ENCODE peak calls at places on chromosomes 16 and 17, in ten cellular contexts. One of them, this sample, is unnamed.

GRCh38 chr17:45948498-45948880 is 50.6 kb upstream of the STH start:
- DNase-seq in CD8-positive, alpha-beta T cell: no peak
- DNase-seq in thoracic aorta: no peak
- DNase-seq in K562: no peak
- DNase-seq in neural progenitor cell: no peak
- DNase-seq in B cell: no peak
- DNase-seq in GM13976: no peak
- DNase-seq in RWPE1: no peak
- DNase-seq in H9: no peak
- DNase-seq in AG04450: no peak
- DNase-seq in this sample: no peak

GRCh38 chr16:4053663-4054479 is 62.4 kb downstream of the ADCY9 start:
- DNase-seq in neural progenitor cell: no peak
- DNase-seq in B cell: no peak
- DNase-seq in H9: no peak
- DNase-seq in thoracic aorta: peak; percentile 33
- DNase-seq in AG04450: peak; percentile 87
- DNase-seq in GM13976: no peak
- DNase-seq in CD8-positive, alpha-beta T cell: no peak
- DNase-seq in K562: no peak
- DNase-seq in RWPE1: peak; percentile 74
- DNase-seq in this sample: no peak

GRCh38 chr17:70144260-70144846 is 25.0 kb upstream of the KCNJ2 start:
- DNase-seq in AG04450: no peak
- DNase-seq in GM13976: no peak
- DNase-seq in neural progenitor cell: peak; percentile 24
- DNase-seq in RWPE1: peak; percentile 14
- DNase-seq in thoracic aorta: no peak
- DNase-seq in B cell: no peak
- DNase-seq in K562: no peak
- DNase-seq in CD8-positive, alpha-beta T cell: no peak
- DNase-seq in H9: no peak
- DNase-seq in this sample: no peak

GRCh38 chr16:70608516-70608915 is 37.8 kb upstream of the IL34 start:
- DNase-seq in H9: peak; percentile 57
- DNase-seq in neural progenitor cell: no peak
- DNase-seq in K562: peak; percentile 13
- DNase-seq in CD8-positive, alpha-beta T cell: no peak
- DNase-seq in B cell: no peak
- DNase-seq in thoracic aorta: no peak
- DNase-seq in AG04450: no peak
- DNase-seq in GM13976: no peak
- DNase-seq in RWPE1: peak; percentile 60
- DNase-seq in this sample: no peak

GRCh38 chr16:72108353-72109102 is 14.9 kb downstream of the DHX38 start:
- DNase-seq in GM13976: no peak
- DNase-seq in RWPE1: no peak
- DNase-seq in thoracic aorta: no peak
- DNase-seq in CD8-positive, alpha-beta T cell: no peak
- DNase-seq in B cell: no peak
- DNase-seq in K562: no peak
- DNase-seq in AG04450: no peak
- DNase-seq in neural progenitor cell: no peak
- DNase-seq in H9: no peak
- DNase-seq in this sample: no peak

GRCh38 chr16:30922960-30923535 is 324 bp upstream of the FBXL19 start:
- DNase-seq in K562: peak; percentile 89
- DNase-seq in AG04450: peak; percentile 99
- DNase-seq in H9: peak; percentile 100
- DNase-seq in RWPE1: peak; percentile 97
- DNase-seq in GM13976: peak; percentile 96
- DNase-seq in B cell: peak; percentile 98
- DNase-seq in CD8-positive, alpha-beta T cell: peak; percentile 97
- DNase-seq in neural progenitor cell: peak; percentile 100
- DNase-seq in thoracic aorta: peak; percentile 100
- DNase-seq in this sample: peak; percentile 96

GRCh38 chr16:3739636-3740035 is 22.3 kb upstream of the TRAP1 start:
- DNase-seq in CD8-positive, alpha-beta T cell: no peak
- DNase-seq in B cell: no peak
- DNase-seq in RWPE1: no peak
- DNase-seq in thoracic aorta: no peak
- DNase-seq in AG04450: no peak
- DNase-seq in neural progenitor cell: no peak
- DNase-seq in GM13976: no peak
- DNase-seq in K562: no peak
- DNase-seq in H9: no peak
- DNase-seq in this sample: no peak

GRCh38 chr16:11245222-11245737 is 10.7 kb downstream of the SOCS1 start:
- DNase-seq in CD8-positive, alpha-beta T cell: no peak
- DNase-seq in thoracic aorta: no peak
- DNase-seq in AG04450: no peak
- DNase-seq in H9: no peak
- DNase-seq in neural progenitor cell: no peak
- DNase-seq in GM13976: no peak
- DNase-seq in RWPE1: no peak
- DNase-seq in K562: no peak
- DNase-seq in B cell: no peak
- DNase-seq in this sample: no peak

GRCh38 chr17:82668024-82668630 is 19.9 kb upstream of the WDR45B start:
- DNase-seq in H9: no peak
- DNase-seq in K562: no peak
- DNase-seq in neural progenitor cell: no peak
- DNase-seq in RWPE1: no peak
- DNase-seq in thoracic aorta: no peak
- DNase-seq in B cell: peak; percentile 15
- DNase-seq in CD8-positive, alpha-beta T cell: no peak
- DNase-seq in AG04450: no peak
- DNase-seq in GM13976: no peak
- DNase-seq in this sample: no peak

GRCh38 chr17:82666931-82667667 is 18.9 kb upstream of the WDR45B start:
- DNase-seq in neural progenitor cell: no peak
- DNase-seq in CD8-positive, alpha-beta T cell: no peak
- DNase-seq in H9: no peak
- DNase-seq in AG04450: no peak
- DNase-seq in thoracic aorta: no peak
- DNase-seq in B cell: no peak
- DNase-seq in K562: no peak
- DNase-seq in GM13976: no peak
- DNase-seq in RWPE1: no peak
- DNase-seq in this sample: no peak

GRCh38 chr17:82667668-82668000 is 19.4 kb upstream of the WDR45B start:
- DNase-seq in neural progenitor cell: no peak
- DNase-seq in H9: no peak
- DNase-seq in K562: no peak
- DNase-seq in RWPE1: no peak
- DNase-seq in thoracic aorta: no peak
- DNase-seq in CD8-positive, alpha-beta T cell: no peak
- DNase-seq in GM13976: no peak
- DNase-seq in AG04450: no peak
- DNase-seq in B cell: no peak
- DNase-seq in this sample: no peak

GRCh38 chr17:82670661-82671060 is 22.4 kb upstream of the WDR45B start:
- DNase-seq in H9: no peak
- DNase-seq in B cell: peak; percentile 17
- DNase-seq in K562: no peak
- DNase-seq in neural progenitor cell: no peak
- DNase-seq in AG04450: no peak
- DNase-seq in GM13976: no peak
- DNase-seq in CD8-positive, alpha-beta T cell: no peak
- DNase-seq in RWPE1: no peak
- DNase-seq in thoracic aorta: no peak
- DNase-seq in this sample: no peak

GRCh38 chr17:82668631-82669099 is 20.4 kb upstream of the WDR45B start:
- DNase-seq in thoracic aorta: no peak
- DNase-seq in RWPE1: peak; percentile 60
- DNase-seq in K562: peak; percentile 64
- DNase-seq in AG04450: peak; percentile 18
- DNase-seq in H9: peak; percentile 91
- DNase-seq in CD8-positive, alpha-beta T cell: peak; percentile 51
- DNase-seq in neural progenitor cell: peak; percentile 85
- DNase-seq in B cell: peak; percentile 48
- DNase-seq in GM13976: peak; percentile 85
- DNase-seq in this sample: peak; percentile 40
- TF ChIP-seq CTCF in thoracic aorta: peak; percentile 23
- TF ChIP-seq CTCF in RWPE1: peak; percentile 63
- TF ChIP-seq CTCF in K562: peak; percentile 70
- TF ChIP-seq CTCF in AG04450: peak; percentile 56
- TF ChIP-seq CTCF in H9: peak; percentile 83
- TF ChIP-seq CTCF in CD8-positive, alpha-beta T cell: no peak
- TF ChIP-seq CTCF in neural progenitor cell: peak; percentile 65
- TF ChIP-seq CTCF in B cell: peak; percentile 59
- TF ChIP-seq CTCF in GM13976: peak; percentile 73
- TF ChIP-seq CTCF in this sample: peak; percentile 67

GRCh38 chr17:49896860-49897259 is 49.0 kb upstream of the TAC4 start:
- DNase-seq in B cell: no peak
- DNase-seq in neural progenitor cell: no peak
- DNase-seq in AG04450: no peak
- DNase-seq in GM13976: no peak
- DNase-seq in K562: no peak
- DNase-seq in H9: no peak
- DNase-seq in CD8-positive, alpha-beta T cell: no peak
- DNase-seq in thoracic aorta: no peak
- DNase-seq in RWPE1: no peak
- DNase-seq in this sample: no peak

GRCh38 chr17:49896222-49896621 is 48.4 kb upstream of the TAC4 start:
- DNase-seq in thoracic aorta: no peak
- DNase-seq in neural progenitor cell: no peak
- DNase-seq in H9: no peak
- DNase-seq in CD8-positive, alpha-beta T cell: no peak
- DNase-seq in B cell: no peak
- DNase-seq in RWPE1: no peak
- DNase-seq in GM13976: no peak
- DNase-seq in AG04450: no peak
- DNase-seq in K562: no peak
- DNase-seq in this sample: no peak

GRCh38 chr17:49901460-49902331 is 53.8 kb upstream of the TAC4 start:
- DNase-seq in K562: peak; percentile 51
- DNase-seq in GM13976: no peak
- DNase-seq in RWPE1: peak; percentile 65
- DNase-seq in AG04450: no peak
- DNase-seq in B cell: no peak
- DNase-seq in H9: no peak
- DNase-seq in CD8-positive, alpha-beta T cell: no peak
- DNase-seq in thoracic aorta: no peak
- DNase-seq in neural progenitor cell: peak; percentile 50
- DNase-seq in this sample: peak; percentile 34

GRCh38 chr17:49899588-49899987 is 51.7 kb upstream of the TAC4 start:
- DNase-seq in RWPE1: no peak
- DNase-seq in thoracic aorta: no peak
- DNase-seq in B cell: no peak
- DNase-seq in H9: no peak
- DNase-seq in K562: no peak
- DNase-seq in CD8-positive, alpha-beta T cell: no peak
- DNase-seq in neural progenitor cell: no peak
- DNase-seq in AG04450: no peak
- DNase-seq in GM13976: no peak
- DNase-seq in this sample: no peak

GRCh38 chr17:49898547-49899490 is 51.0 kb upstream of the TAC4 start:
- DNase-seq in thoracic aorta: no peak
- DNase-seq in AG04450: no peak
- DNase-seq in RWPE1: no peak
- DNase-seq in H9: peak; percentile 89
- DNase-seq in K562: peak; percentile 36
- DNase-seq in B cell: no peak
- DNase-seq in GM13976: no peak
- DNase-seq in neural progenitor cell: peak; percentile 68
- DNase-seq in CD8-positive, alpha-beta T cell: no peak
- DNase-seq in this sample: no peak
- TF ChIP-seq CTCF in thoracic aorta: no peak
- TF ChIP-seq CTCF in AG04450: peak; percentile 11
- TF ChIP-seq CTCF in RWPE1: no peak
- TF ChIP-seq CTCF in H9: peak; percentile 69
- TF ChIP-seq CTCF in K562: peak; percentile 36
- TF ChIP-seq CTCF in B cell: no peak
- TF ChIP-seq CTCF in GM13976: no peak
- TF ChIP-seq CTCF in neural progenitor cell: peak; percentile 49
- TF ChIP-seq CTCF in CD8-positive, alpha-beta T cell: no peak
- TF ChIP-seq CTCF in this sample: peak; percentile 45

DNA sequence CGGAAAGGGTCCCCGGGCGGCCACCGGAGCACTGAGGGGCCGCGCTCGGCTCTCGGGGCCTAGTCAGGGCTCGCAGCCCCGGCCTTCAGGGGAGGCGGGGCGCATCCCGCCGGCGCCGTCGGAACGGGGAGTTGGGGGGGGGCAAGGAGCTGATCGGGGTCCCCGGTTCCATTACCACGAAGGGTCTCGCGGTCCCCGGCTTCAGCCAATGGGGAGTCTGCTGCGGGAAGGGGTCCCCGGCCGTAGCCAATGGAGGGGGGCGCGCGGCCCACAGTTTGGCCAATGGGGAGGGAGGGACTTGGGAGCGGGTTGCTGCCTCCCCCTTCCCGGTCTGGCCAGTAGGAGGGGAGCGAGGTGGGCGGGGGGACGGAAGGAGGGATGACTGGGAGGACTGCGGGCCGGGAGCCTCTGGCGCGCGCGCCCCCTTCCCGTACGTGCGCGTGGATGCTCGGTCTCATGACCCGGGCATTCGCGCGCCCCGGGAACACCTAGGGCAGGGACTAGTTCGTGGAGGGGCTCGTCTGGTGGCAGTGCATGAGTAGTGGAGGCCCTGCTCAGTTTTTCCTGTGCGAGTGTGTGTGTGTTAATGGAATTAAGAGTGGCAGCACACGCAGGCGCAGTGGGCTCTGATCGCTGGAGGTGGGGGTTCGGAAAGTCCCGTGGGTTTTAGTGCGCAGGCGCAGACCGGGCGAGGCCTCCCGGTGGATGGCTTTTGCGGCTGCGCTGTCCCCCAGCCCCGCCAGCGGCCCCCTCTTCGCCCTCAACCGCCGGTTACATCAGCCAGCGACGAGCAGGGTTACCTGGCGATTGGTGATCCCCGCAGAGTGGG is 1.1 kb downstream of the ATXN2L start:
- DNase-seq in thoracic aorta: peak; percentile 94
- DNase-seq in GM13976: peak; percentile 96
- DNase-seq in B cell: peak; percentile 95
- DNase-seq in K562: peak; percentile 91
- DNase-seq in AG04450: peak; percentile 97
- DNase-seq in RWPE1: peak; percentile 96
- DNase-seq in neural progenitor cell: peak; percentile 98
- DNase-seq in CD8-positive, alpha-beta T cell: peak; percentile 97
- DNase-seq in H9: peak; percentile 98
- DNase-seq in this sample: peak; percentile 95
- TF ChIP-seq CTCF in thoracic aorta: peak; percentile 48
- TF ChIP-seq CTCF in GM13976: no peak
- TF ChIP-seq CTCF in B cell: no peak
- TF ChIP-seq CTCF in K562: peak; percentile 16
- TF ChIP-seq CTCF in AG04450: peak; percentile 9
- TF ChIP-seq CTCF in RWPE1: peak; percentile 10
- TF ChIP-seq CTCF in neural progenitor cell: peak; percentile 20
- TF ChIP-seq CTCF in CD8-positive, alpha-beta T cell: peak; percentile 21
- TF ChIP-seq CTCF in H9: no peak
- TF ChIP-seq CTCF in this sample: no peak

GRCh38 chr16:19396555-19397011 is 21.1 kb upstream of the TMC5 start:
- DNase-seq in AG04450: no peak
- DNase-seq in B cell: no peak
- DNase-seq in neural progenitor cell: no peak
- DNase-seq in GM13976: no peak
- DNase-seq in thoracic aorta: no peak
- DNase-seq in RWPE1: no peak
- DNase-seq in K562: no peak
- DNase-seq in CD8-positive, alpha-beta T cell: no peak
- DNase-seq in H9: no peak
- DNase-seq in this sample: no peak

DNA sequence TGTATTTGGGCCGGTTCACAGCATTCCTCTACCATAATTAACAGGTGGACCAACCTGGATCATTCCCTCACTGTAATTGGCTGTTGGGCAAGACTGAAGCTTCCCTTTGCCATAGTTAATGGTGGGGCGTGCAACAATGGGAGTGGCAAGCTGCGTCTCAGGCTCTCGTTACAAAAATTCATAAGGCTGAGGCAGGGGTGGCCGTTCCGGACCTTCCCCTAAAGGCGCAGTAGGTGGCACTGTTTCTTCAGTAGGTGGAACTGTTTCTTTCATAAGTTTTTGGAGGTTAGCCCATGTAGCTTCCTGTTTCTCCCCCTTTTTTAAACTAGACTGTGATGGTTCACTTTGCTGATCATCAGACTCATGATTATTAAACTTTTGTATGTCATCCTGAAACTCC is 17.0 kb upstream of the TMC5 start:
- DNase-seq in B cell: no peak
- DNase-seq in CD8-positive, alpha-beta T cell: no peak
- DNase-seq in GM13976: no peak
- DNase-seq in neural progenitor cell: no peak
- DNase-seq in RWPE1: no peak
- DNase-seq in H9: peak; percentile 49
- DNase-seq in thoracic aorta: no peak
- DNase-seq in AG04450: no peak
- DNase-seq in K562: no peak
- DNase-seq in this sample: no peak
- TF ChIP-seq CTCF in B cell: no peak
- TF ChIP-seq CTCF in CD8-positive, alpha-beta T cell: no peak
- TF ChIP-seq CTCF in GM13976: no peak
- TF ChIP-seq CTCF in neural progenitor cell: peak; percentile 37
- TF ChIP-seq CTCF in RWPE1: no peak
- TF ChIP-seq CTCF in H9: peak; percentile 62
- TF ChIP-seq CTCF in thoracic aorta: no peak
- TF ChIP-seq CTCF in AG04450: no peak
- TF ChIP-seq CTCF in K562: peak; percentile 43
- TF ChIP-seq CTCF in this sample: no peak

This sample was measured in progenitor cell of endocrine pancreas.